ENCODE peak calls at places on chromosomes 6 and 20, in seven cellular contexts. One of them, this sample, is unnamed.

GRCh38 chr20:2330090-2330695 is 34.4 kb downstream of the TGM3 start:
- DNase-seq in activated gamma-delta T cell treated with anti-CD3 and anti-CD28 coated beads, Interleukin-2, amount 50 U/mL, for 16 hours: no peak
- DNase-seq in GM20000: no peak
- DNase-seq in OCI-LY7: no peak
- DNase-seq in progenitor cell of endocrine pancreas: no peak
- DNase-seq in AG20443: no peak
- DNase-seq in stimulated activated naive CD8-positive, alpha-beta T cell treated with anti-CD3 and anti-CD28 coated beads, Interleukin-15, Interleukin-2, amounts not matched to agents 100 U/mL and 50 U/mL, for 24 hours: no peak
- DNase-seq in this sample: no peak

GRCh38 chr20:57397004-57397692 is 6.0 kb downstream of the RBM38 start:
- DNase-seq in activated gamma-delta T cell treated with anti-CD3 and anti-CD28 coated beads, Interleukin-2, amount 50 U/mL, for 16 hours: no peak
- DNase-seq in GM20000: no peak
- DNase-seq in OCI-LY7: peak; percentile 37
- DNase-seq in progenitor cell of endocrine pancreas: no peak
- DNase-seq in AG20443: no peak
- DNase-seq in stimulated activated naive CD8-positive, alpha-beta T cell treated with anti-CD3 and anti-CD28 coated beads, Interleukin-15, Interleukin-2, amounts not matched to agents 100 U/mL and 50 U/mL, for 24 hours: peak; percentile 44
- DNase-seq in this sample: no peak

GRCh38 chr6:43081043-43081442 is 4.9 kb downstream of the PTK7 start:
- DNase-seq in activated gamma-delta T cell treated with anti-CD3 and anti-CD28 coated beads, Interleukin-2, amount 50 U/mL, for 16 hours: no peak
- DNase-seq in GM20000: no peak
- DNase-seq in OCI-LY7: no peak
- DNase-seq in progenitor cell of endocrine pancreas: no peak
- DNase-seq in AG20443: no peak
- DNase-seq in stimulated activated naive CD8-positive, alpha-beta T cell treated with anti-CD3 and anti-CD28 coated beads, Interleukin-15, Interleukin-2, amounts not matched to agents 100 U/mL and 50 U/mL, for 24 hours: no peak
- DNase-seq in this sample: no peak

GRCh38 chr6:167680605-167681149 is 146.0 kb upstream of the AFDN start:
- DNase-seq in activated gamma-delta T cell treated with anti-CD3 and anti-CD28 coated beads, Interleukin-2, amount 50 U/mL, for 16 hours: no peak
- DNase-seq in GM20000: no peak
- DNase-seq in OCI-LY7: no peak
- DNase-seq in progenitor cell of endocrine pancreas: no peak
- DNase-seq in AG20443: no peak
- DNase-seq in stimulated activated naive CD8-positive, alpha-beta T cell treated with anti-CD3 and anti-CD28 coated beads, Interleukin-15, Interleukin-2, amounts not matched to agents 100 U/mL and 50 U/mL, for 24 hours: no peak
- DNase-seq in this sample: no peak

GRCh38 chr6:125812394-125813231 is 21.9 kb downstream of the NCOA7 start:
- DNase-seq in activated gamma-delta T cell treated with anti-CD3 and anti-CD28 coated beads, Interleukin-2, amount 50 U/mL, for 16 hours: no peak
- DNase-seq in GM20000: no peak
- DNase-seq in OCI-LY7: no peak
- DNase-seq in progenitor cell of endocrine pancreas: no peak
- DNase-seq in AG20443: peak; percentile 82
- DNase-seq in stimulated activated naive CD8-positive, alpha-beta T cell treated with anti-CD3 and anti-CD28 coated beads, Interleukin-15, Interleukin-2, amounts not matched to agents 100 U/mL and 50 U/mL, for 24 hours: no peak
- DNase-seq in this sample: no peak

GRCh38 chr6:3341467-3341866 is 82.7 kb downstream of the PSMG4 start:
- DNase-seq in activated gamma-delta T cell treated with anti-CD3 and anti-CD28 coated beads, Interleukin-2, amount 50 U/mL, for 16 hours: no peak
- DNase-seq in GM20000: no peak
- DNase-seq in OCI-LY7: no peak
- DNase-seq in progenitor cell of endocrine pancreas: no peak
- DNase-seq in AG20443: peak; percentile 89
- DNase-seq in stimulated activated naive CD8-positive, alpha-beta T cell treated with anti-CD3 and anti-CD28 coated beads, Interleukin-15, Interleukin-2, amounts not matched to agents 100 U/mL and 50 U/mL, for 24 hours: no peak
- DNase-seq in this sample: no peak

GRCh38 chr20:62638055-62638570 is 4.2 kb upstream of the SLCO4A1 start:
- DNase-seq in activated gamma-delta T cell treated with anti-CD3 and anti-CD28 coated beads, Interleukin-2, amount 50 U/mL, for 16 hours: no peak
- DNase-seq in GM20000: no peak
- DNase-seq in OCI-LY7: no peak
- DNase-seq in progenitor cell of endocrine pancreas: no peak
- DNase-seq in AG20443: no peak
- DNase-seq in stimulated activated naive CD8-positive, alpha-beta T cell treated with anti-CD3 and anti-CD28 coated beads, Interleukin-15, Interleukin-2, amounts not matched to agents 100 U/mL and 50 U/mL, for 24 hours: no peak
- DNase-seq in this sample: no peak

GRCh38 chr6:16759181-16759645 is 2.0 kb downstream of the ATXN1 start:
- DNase-seq in activated gamma-delta T cell treated with anti-CD3 and anti-CD28 coated beads, Interleukin-2, amount 50 U/mL, for 16 hours: no peak
- DNase-seq in GM20000: peak; percentile 13
- DNase-seq in OCI-LY7: no peak
- DNase-seq in progenitor cell of endocrine pancreas: no peak
- DNase-seq in AG20443: no peak
- DNase-seq in stimulated activated naive CD8-positive, alpha-beta T cell treated with anti-CD3 and anti-CD28 coated beads, Interleukin-15, Interleukin-2, amounts not matched to agents 100 U/mL and 50 U/mL, for 24 hours: no peak
- DNase-seq in this sample: no peak

GRCh38 chr6:88730602-88731001 is 232.8 kb downstream of the RNGTT start:
- DNase-seq in activated gamma-delta T cell treated with anti-CD3 and anti-CD28 coated beads, Interleukin-2, amount 50 U/mL, for 16 hours: no peak
- DNase-seq in GM20000: no peak
- DNase-seq in OCI-LY7: no peak
- DNase-seq in progenitor cell of endocrine pancreas: no peak
- DNase-seq in AG20443: peak; percentile 10
- DNase-seq in stimulated activated naive CD8-positive, alpha-beta T cell treated with anti-CD3 and anti-CD28 coated beads, Interleukin-15, Interleukin-2, amounts not matched to agents 100 U/mL and 50 U/mL, for 24 hours: no peak
- DNase-seq in this sample: no peak